ENCODE peak calls at places on chromosomes 4 and X, in five cellular contexts. E is NCI-H748 treated with DMSO at 0.1 percent for 48 hours; S is SHP77; K is activated naive CD4-positive, alpha-beta T cell treated with anti-CD3 and anti-CD28 coated beads for 36 hours; B is fibroblast of mammary gland. V is an unnamed sample.

GRCh38 chr4:169634975-169635374 is 14.6 kb downstream of the CLCN3 start:
- DNase-seq in S (no peak), K (no peak), B (no peak), E (no peak), V (no peak)

GRCh38 chr4:27215421-27215820 is 354.8 kb downstream of the STIM2 start:
- DNase-seq in B (no peak), K (no peak), E (no peak), S (no peak), V (no peak)

GRCh38 chr4:8765631-8766590 is 105.7 kb downstream of the HMX1 start:
- DNase-seq in K (no peak), S (no peak), B (no peak), E (no peak), V (no peak)

GRCh38 chrX:13492286-13492685 is 77.1 kb upstream of the EGFL6 start:
- DNase-seq in B (no peak), S (no peak), E (no peak), K (no peak), V (no peak)

GRCh38 chrX:47644557-47645091 is 5.7 kb downstream of the ELK1 start:
- DNase-seq in E (no peak), S (no peak), K (no peak), B (peak), V (no peak)

GRCh38 chr4:150302553-150302952 is 224.3 kb downstream of the DCLK2 start:
- DNase-seq in E (no peak), K (peak), B (peak), S (no peak), V (no peak)

GRCh38 chrX:40097101-40097491 is 662 bp downstream of the BCOR start:
- DNase-seq in S (no peak), B (no peak), K (no peak), E (no peak), V (no peak)

GRCh38 chr4:79141530-79141929 is 184.3 kb downstream of the NAA11 start:
- DNase-seq in E (no peak), K (no peak), S (no peak), B (peak), V (no peak)

GRCh38 chr4:132101526-132101925 is 1047.6 kb upstream of the PCDH10 start:
- DNase-seq in B (peak), E (no peak), K (no peak), S (no peak), V (no peak)

GRCh38 chr4:98996056-98996941 is 778 bp downstream of the METAP1 start:
- DNase-seq in E (peak), B (peak), K (peak), S (peak), V (no peak)

GRCh38 chr4:146981651-146982050 is 36.0 kb upstream of the TTC29 start:
- DNase-seq in K (no peak), S (no peak), E (no peak), B (peak), V (no peak)

GRCh38 chr4:154137320-154137905 is 348.5 kb upstream of the SFRP2 start:
- DNase-seq in S (no peak), E (no peak), K (no peak), B (no peak), V (no peak)

GRCh38 chrX:107674480-107675364 is 46.4 kb downstream of the PRPS1 start:
- DNase-seq in S (no peak), K (peak), E (no peak), B (peak), V (no peak)

GRCh38 chr4:174377613-174378012 is 93.9 kb downstream of the CEP44 start:
- DNase-seq in B (peak), E (no peak), K (no peak), S (no peak), V (no peak)

GRCh38 chr4:1731180-1731579 is 9.9 kb downstream of the TACC3 start:
- DNase-seq in K (peak), E (no peak), S (no peak), B (peak), V (no peak)

GRCh38 chr4:152380185-152380584 is 155.7 kb downstream of the FBXW7 start:
- DNase-seq in S (no peak), E (no peak), B (no peak), K (no peak), V (no peak)

GRCh38 chr4:109730294-109731051 is 603 bp upstream of the PLA2G12A start:
- DNase-seq in K (no peak), S (no peak), E (peak), B (peak), V (no peak)

GRCh38 chrX:42902513-42902912 is 124.5 kb upstream of the PPP1R2C start:
- DNase-seq in S (no peak), K (no peak), E (no peak), B (no peak), V (no peak)

GRCh38 chrX:69510137-69510715 is 6.1 kb downstream of the NALF2 start:
- DNase-seq in S (no peak), K (no peak), E (no peak), B (no peak), V (no peak)

GRCh38 chrX:33252306-33252825 is 41.0 kb upstream of the DMD start:
- DNase-seq in B (no peak), S (no peak), E (no peak), K (no peak), V (no peak)

GRCh38 chrX:261167-261857 is 19.9 kb upstream of the PLCXD1 start:
- DNase-seq in S (no peak), E (no peak), B (peak), K (no peak), V (no peak)

GRCh38 chrX:53312946-53313745 is 31.8 kb upstream of the IQSEC2 start:
- DNase-seq in B (peak), E (peak), S (peak), K (peak), V (no peak)

GRCh38 chr4:69910016-69910782 is 20.7 kb upstream of the CSN1S1 start:
- DNase-seq in B (peak), K (no peak), E (no peak), S (no peak), V (no peak)

GRCh38 chr4:55736605-55737183 is 82.9 kb upstream of the EXOC1L start:
- DNase-seq in K (no peak), B (peak), S (no peak), E (peak), V (no peak)

GRCh38 chr4:97370581-97370980 is 772.7 kb downstream of the STPG2 start:
- DNase-seq in S (no peak), B (peak), E (no peak), K (no peak), V (no peak)

GRCh38 chr4:2982012-2982411 is 18.6 kb downstream of the GRK4 start:
- DNase-seq in S (no peak), K (no peak), E (no peak), B (no peak), V (no peak)

GRCh38 chr4:4869380-4869723 is 9.9 kb downstream of the MSX1 start:
- DNase-seq in S (no peak), B (no peak), K (no peak), E (no peak), V (no peak)

GRCh38 chrX:21883258-21883657 is 27.5 kb downstream of the YY2 start:
- DNase-seq in B (no peak), K (no peak), E (no peak), S (no peak), V (no peak)

GRCh38 chr4:142322996-142323395 is 523.1 kb downstream of the INPP4B start:
- DNase-seq in E (no peak), K (no peak), B (no peak), S (no peak), V (no peak)

GRCh38 chr4:114161809-114162208 is 182.4 kb upstream of the ARSJ start:
- DNase-seq in B (no peak), S (no peak), K (no peak), E (no peak), V (no peak)

GRCh38 chr4:102959503-102959902 is 60.0 kb downstream of the SLC9B1 start:
- DNase-seq in B (no peak), K (no peak), S (no peak), E (no peak), V (no peak)

GRCh38 chr4:40672528-40673522 is 43.2 kb upstream of the RBM47 start:
- DNase-seq in B (peak), K (peak), S (no peak), E (no peak), V (no peak)

V was measured in NCI-H774.